ENCODE peak calls at places on chromosomes 7 and 10, in four cellular contexts. Z is RPMI7951; R is frontal cortex; M is activated T-cell treated with anti-CD3 and anti-CD28 coated beads, Interleukin-2, amount 50 U/mL, for 4 hours. A is an unnamed sample.

GRCh38 chr7:148650232-148650858 is 48.4 kb upstream of the CUL1 start:
- DNase-seq in Z (peak), R (no peak), M (no peak), A (no peak)

GRCh38 chr10:116690356-116691078 is 51.8 kb downstream of the HSPA12A start:
- DNase-seq in Z (no peak), R (no peak), M (no peak), A (no peak)

GRCh38 chr7:9407816-9408215 is 974.4 kb downstream of the NXPH1 start:
- DNase-seq in Z (no peak), R (no peak), M (no peak), A (no peak)

GRCh38 chr10:7955446-7955845 is 99.0 kb upstream of the GATA3 start:
- DNase-seq in Z (no peak), R (no peak), M (no peak), A (no peak)

GRCh38 chr10:106011189-106011744 is 1153.2 kb downstream of the SORCS1 start:
- DNase-seq in Z (no peak), R (no peak), M (no peak), A (no peak)

GRCh38 chr10:115092555-115093285 is 445 bp upstream of the ATRNL1 start:
- DNase-seq in Z (peak), R (peak), M (no peak), A (peak)

GRCh38 chr7:27237735-27238334 is 4.8 kb upstream of the EVX1 start:
- DNase-seq in Z (peak), R (no peak), M (no peak), A (no peak)

GRCh38 chr10:93945814-93946213 is 47.9 kb upstream of the PLCE1 start:
- DNase-seq in Z (no peak), R (no peak), M (no peak), A (no peak)

GRCh38 chr7:80705164-80705781 is 66.8 kb downstream of the CD36 start:
- DNase-seq in Z (no peak), R (no peak), M (no peak), A (no peak)

GRCh38 chr7:2812119-2812487 is 32.0 kb downstream of the GNA12 start:
- DNase-seq in Z (no peak), R (no peak), M (no peak), A (no peak)

GRCh38 chr10:50567384-50567783 is 56.4 kb downstream of the SGMS1 start:
- DNase-seq in Z (no peak), R (no peak), M (no peak), A (no peak)

GRCh38 chr10:102392306-102392705 is 3.2 kb upstream of the NFKB2 start:
- DNase-seq in Z (no peak), R (no peak), M (no peak), A (no peak)

GRCh38 chr7:158372400-158373302 is 215.0 kb downstream of the PTPRN2 start:
- DNase-seq in Z (no peak), R (no peak), M (no peak), A (no peak)

GRCh38 chr7:13016036-13016581 is 328.7 kb downstream of the ARL4A start:
- DNase-seq in Z (no peak), R (no peak), M (no peak), A (no peak)

GRCh38 chr10:94002156-94002555 is 8.4 kb downstream of the PLCE1 start:
- DNase-seq in Z (no peak), R (no peak), M (no peak), A (no peak)

GRCh38 chr7:111067251-111067650 is 23.7 kb upstream of the LRRN3 start:
- DNase-seq in Z (no peak), R (no peak), M (no peak), A (no peak)

GRCh38 chr10:95391570-95392249 is 100.9 kb upstream of the PDLIM1 start:
- DNase-seq in Z (peak), R (no peak), M (no peak), A (peak)

GRCh38 chr10:34732926-34733325 is 82.2 kb downstream of the PARD3 start:
- DNase-seq in Z (peak), R (no peak), M (no peak), A (peak)

GRCh38 chr10:19209319-19209718 is 160.7 kb downstream of the MALRD1 start:
- DNase-seq in Z (peak), R (no peak), M (no peak), A (no peak)

GRCh38 chr10:133462512-133463305 is 9.0 kb downstream of the SCART1 start:
- DNase-seq in Z (no peak), R (no peak), M (no peak), A (no peak)

GRCh38 chr10:13528875-13529713 is at the start of gene BEND7:
- DNase-seq in Z (no peak), R (peak), M (no peak), A (peak)

GRCh38 chr10:71431945-71432905 is 35.5 kb downstream of the CDH23 start:
- DNase-seq in Z (no peak), R (no peak), M (no peak), A (no peak)